ENCODE peak calls at places on chromosomes 16 and 17, in seven cellular contexts. S is IMR-90, J is neuronal stem cell, Y is mesendoderm, B is mesenchymal stem cell, L is trophoblast cell, R is H1. D is an unnamed sample.

GRCh38 chr16:16788004-16788403 is 409.1 kb downstream of the NPIPA7 start:
- DNase-seq in S (no peak), J (no peak), Y (peak), B (no peak), L (no peak), R (no peak), D (no peak)

GRCh38 chr17:38559880-38560230 is 45.9 kb downstream of the SRCIN1 start:
- DNase-seq in S (no peak), J (no peak), Y (no peak), B (no peak), L (no peak), R (no peak), D (no peak)

GRCh38 chr17:81171941-81172340 is 5.9 kb upstream of the AATK start:
- DNase-seq in S (peak), J (no peak), Y (no peak), B (no peak), L (no peak), R (no peak), D (no peak)

GRCh38 chr16:9607512-9608230 is 516.2 kb downstream of the HAPSTR1 start:
- DNase-seq in S (no peak), J (no peak), Y (no peak), B (no peak), L (no peak), R (no peak), D (no peak)

GRCh38 chr16:66853261-66854139 is 9.3 kb downstream of the CA7 start:
- DNase-seq in S (no peak), J (no peak), Y (no peak), B (no peak), L (no peak), R (no peak), D (no peak)

GRCh38 chr16:7394936-7395335 is 62.3 kb downstream of the RBFOX1 start:
- DNase-seq in S (no peak), J (no peak), Y (no peak), B (no peak), L (no peak), R (no peak), D (no peak)

GRCh38 chr17:44203731-44204452 is 4.2 kb upstream of the ATXN7L3 start:
- DNase-seq in S (peak), J (peak), Y (peak), B (peak), L (no peak), R (no peak), D (peak)

GRCh38 chr17:63702223-63702577 is 2.3 kb upstream of the LIMD2 start:
- DNase-seq in S (no peak), J (no peak), Y (no peak), B (no peak), L (no peak), R (no peak), D (no peak)

GRCh38 chr16:68022728-68023537 is at the start of the genes DDX28 and DUS2:
- DNase-seq in S (peak), J (peak), Y (peak), B (peak), L (peak), R (peak), D (peak)

GRCh38 chr16:14003119-14003570 is 68.0 kb upstream of the MRTFB start:
- DNase-seq in S (peak), J (peak), Y (peak), B (peak), L (peak), R (peak), D (peak)

GRCh38 chr17:4573682-4574081 is 10.6 kb upstream of the SMTNL2 start:
- DNase-seq in S (no peak), J (no peak), Y (no peak), B (peak), L (peak), R (no peak), D (no peak)

GRCh38 chr16:76176616-76177015 is 100.6 kb upstream of the CNTNAP4 start:
- DNase-seq in S (no peak), J (no peak), Y (no peak), B (no peak), L (no peak), R (no peak), D (no peak)

GRCh38 chr16:20166531-20167235 is 93.0 kb upstream of the GPR139 start:
- DNase-seq in S (no peak), J (peak), Y (peak), B (no peak), L (peak), R (no peak), D (no peak)

GRCh38 chr16:23905027-23905426 is 69.2 kb downstream of the PRKCB start:
- DNase-seq in S (peak), J (peak), Y (peak), B (peak), L (peak), R (peak), D (peak)

GRCh38 chr16:74725641-74726040 is 25.0 kb upstream of the MLKL start:
- DNase-seq in S (no peak), J (no peak), Y (no peak), B (no peak), L (no peak), R (no peak), D (no peak)

GRCh38 chr16:30092373-30093010 is 768 bp upstream of the TBX6 start:
- DNase-seq in S (peak), J (peak), Y (peak), B (peak), L (peak), R (no peak), D (peak)

GRCh38 chr16:67269766-67270165 is 9.6 kb upstream of the PLEKHG4 start:
- DNase-seq in S (no peak), J (no peak), Y (peak), B (peak), L (peak), R (no peak), D (peak)

GRCh38 chr17:73748521-73748920 is 104.3 kb upstream of the SDK2 start:
- DNase-seq in S (no peak), J (no peak), Y (no peak), B (no peak), L (no peak), R (no peak), D (no peak)

GRCh38 chr17:17971431-17972125 is 622 bp downstream of the TOM1L2 start:
- DNase-seq in S (no peak), J (no peak), Y (peak), B (peak), L (no peak), R (no peak), D (no peak)

GRCh38 chr16:1151424-1152122 is 1.3 kb upstream of the CACNA1H start:
- DNase-seq in S (no peak), J (no peak), Y (no peak), B (no peak), L (no peak), R (no peak), D (no peak)

GRCh38 chr16:28527985-28528384 is 10.8 kb downstream of the NUPR1 start:
- DNase-seq in S (no peak), J (no peak), Y (no peak), B (no peak), L (no peak), R (no peak), D (no peak)

GRCh38 chr16:70689035-70689969 is 3.4 kb upstream of the MTSS2 start:
- DNase-seq in S (no peak), J (no peak), Y (no peak), B (no peak), L (no peak), R (no peak), D (no peak)

GRCh38 chr17:29079887-29080286 is 36.9 kb downstream of the PIPOX start:
- DNase-seq in S (no peak), J (no peak), Y (no peak), B (no peak), L (no peak), R (no peak), D (peak)

GRCh38 chr16:75519175-75519574 is 16.7 kb downstream of the CHST5 start:
- DNase-seq in S (no peak), J (no peak), Y (no peak), B (no peak), L (no peak), R (no peak), D (no peak)

GRCh38 chr16:87963400-87963799 is 12.2 kb downstream of the BANP start:
- DNase-seq in S (peak), J (no peak), Y (no peak), B (peak), L (no peak), R (no peak), D (no peak)

GRCh38 chr17:1989135-1989534 is 36.0 kb downstream of the RTN4RL1 start:
- DNase-seq in S (peak), J (no peak), Y (no peak), B (no peak), L (no peak), R (no peak), D (no peak)

GRCh38 chr17:19386974-19387920 is at the start of gene MFAP4:
- DNase-seq in S (peak), J (no peak), Y (peak), B (peak), L (no peak), R (no peak), D (peak)

GRCh38 chr16:58652741-58653140 is 23.1 kb upstream of the CNOT1 start:
- DNase-seq in S (peak), J (peak), Y (peak), B (peak), L (no peak), R (peak), D (peak)

GRCh38 chr17:46191332-46192210 is 1.7 kb downstream of the KANSL1 start:
- DNase-seq in S (no peak), J (peak), Y (peak), B (peak), L (no peak), R (no peak), D (peak)

GRCh38 chr16:85151079-85151602 is 38.9 kb upstream of the CIBAR2 start:
- DNase-seq in S (no peak), J (no peak), Y (no peak), B (no peak), L (no peak), R (no peak), D (no peak)

GRCh38 chr17:76659928-76660614 is 16.5 kb upstream of the ST6GALNAC1 start:
- DNase-seq in S (no peak), J (no peak), Y (no peak), B (peak), L (peak), R (no peak), D (no peak)

GRCh38 chr17:27539152-27539551 is 82.9 kb downstream of the KSR1 start:
- DNase-seq in S (no peak), J (no peak), Y (no peak), B (no peak), L (no peak), R (no peak), D (no peak)

GRCh38 chr17:29060475-29060874 is 17.5 kb downstream of the PIPOX start:
- DNase-seq in S (no peak), J (no peak), Y (no peak), B (no peak), L (no peak), R (no peak), D (no peak)

GRCh38 chr17:75737133-75737962 is 16.1 kb downstream of the ITGB4 start:
- DNase-seq in S (no peak), J (no peak), Y (no peak), B (no peak), L (no peak), R (no peak), D (no peak)

GRCh38 chr16:88005968-88006367 is 54.7 kb downstream of the BANP start:
- DNase-seq in S (no peak), J (no peak), Y (no peak), B (no peak), L (no peak), R (no peak), D (no peak)

GRCh38 chr16:20766294-20766693 is 2.5 kb downstream of the ACSM3 start:
- DNase-seq in S (no peak), J (no peak), Y (no peak), B (no peak), L (no peak), R (no peak), D (no peak)

GRCh38 chr16:46848768-46849764 is 18.1 kb upstream of the C16orf87 start:
- DNase-seq in S (no peak), J (peak), Y (no peak), B (no peak), L (no peak), R (no peak), D (no peak)

GRCh38 chr17:80031691-80032480 is 3.8 kb downstream of the TBC1D16 start:
- DNase-seq in S (no peak), J (no peak), Y (no peak), B (no peak), L (no peak), R (no peak), D (peak)

GRCh38 chr16:89013692-89014455 is 36.9 kb upstream of the CBFA2T3 start:
- DNase-seq in S (no peak), J (no peak), Y (no peak), B (no peak), L (no peak), R (no peak), D (no peak)

GRCh38 chr17:56845934-56846333 is 12.0 kb downstream of the DGKE start:
- DNase-seq in S (no peak), J (no peak), Y (no peak), B (no peak), L (no peak), R (no peak), D (no peak)

GRCh38 chr17:56838687-56839086 is 4.7 kb downstream of the DGKE start:
- DNase-seq in S (no peak), J (no peak), Y (no peak), B (no peak), L (no peak), R (no peak), D (no peak)

DNA sequence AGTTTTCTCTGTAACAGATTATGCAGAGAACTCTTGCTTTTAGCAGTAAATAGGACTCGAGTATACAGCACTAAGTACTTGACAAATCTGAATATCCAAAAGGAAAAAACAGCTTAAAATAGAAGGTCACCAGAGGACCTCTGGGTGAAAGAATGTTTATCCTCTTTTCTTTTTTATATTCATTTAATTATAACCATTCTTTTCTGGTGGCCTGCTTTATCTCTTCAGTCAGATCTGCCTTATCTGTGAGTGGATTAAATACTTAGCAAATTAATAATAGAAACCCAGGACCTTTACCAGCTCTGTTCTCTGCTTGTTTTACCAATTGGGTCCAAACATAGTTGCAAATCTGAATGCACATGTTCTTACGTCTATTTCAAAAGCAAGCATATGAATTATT is 8.6 kb downstream of the DGKE start:
- DNase-seq in S (no peak), J (no peak), Y (no peak), B (no peak), L (no peak), R (no peak), D (no peak)
- H2AK5ac ChIP-seq in S (no peak), J (no peak), Y (no peak), B (no peak), L (no peak), R (no peak), D (no peak)

DNA sequence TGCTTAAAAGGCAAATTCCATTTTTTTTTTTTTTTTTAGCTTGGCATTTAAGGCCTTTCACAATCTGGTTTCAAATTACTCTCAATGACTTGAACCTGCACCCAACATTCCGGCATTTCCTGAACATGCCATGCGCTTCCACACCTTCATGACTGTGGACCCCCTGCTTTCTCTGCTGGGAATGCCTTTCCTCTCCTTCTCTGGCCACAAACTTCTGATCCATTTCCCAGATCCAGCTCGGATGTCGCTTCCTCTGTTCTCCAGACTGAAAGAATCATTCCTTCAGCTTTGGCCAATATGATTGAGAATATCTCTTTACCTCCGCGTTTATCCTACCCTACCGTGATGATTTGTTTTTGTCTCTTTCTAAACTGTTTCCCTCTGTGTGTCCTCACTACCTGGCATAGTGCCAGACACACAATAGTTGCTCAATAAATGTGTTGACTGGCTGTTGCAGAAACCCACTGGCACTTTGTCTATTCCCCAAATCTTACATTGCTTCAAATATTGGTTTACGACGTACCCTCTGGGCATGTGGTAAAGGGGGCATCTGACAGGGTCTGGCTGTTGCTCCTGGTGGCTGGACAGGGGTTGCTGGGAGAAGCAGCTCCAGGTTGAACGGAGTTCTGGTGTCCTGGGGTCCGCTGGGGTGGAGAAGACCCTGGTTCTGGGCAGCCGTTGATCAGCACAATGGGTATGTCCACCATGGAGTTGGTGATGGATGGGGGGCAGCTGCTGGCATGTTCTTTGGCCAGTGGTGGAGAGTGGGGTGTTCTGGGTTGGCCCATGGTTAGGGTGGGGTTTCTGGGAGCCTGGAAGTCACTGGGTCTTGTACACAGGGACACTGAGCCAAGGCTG is 14.7 kb downstream of the TNS4 start:
- DNase-seq in S (peak), J (no peak), Y (no peak), B (peak), L (peak), R (no peak), D (no peak)
- H3K4me2 ChIP-seq in S (peak), J (no peak), Y (no peak), B (no peak), L (no peak), R (no peak), D (no peak)

DNA sequence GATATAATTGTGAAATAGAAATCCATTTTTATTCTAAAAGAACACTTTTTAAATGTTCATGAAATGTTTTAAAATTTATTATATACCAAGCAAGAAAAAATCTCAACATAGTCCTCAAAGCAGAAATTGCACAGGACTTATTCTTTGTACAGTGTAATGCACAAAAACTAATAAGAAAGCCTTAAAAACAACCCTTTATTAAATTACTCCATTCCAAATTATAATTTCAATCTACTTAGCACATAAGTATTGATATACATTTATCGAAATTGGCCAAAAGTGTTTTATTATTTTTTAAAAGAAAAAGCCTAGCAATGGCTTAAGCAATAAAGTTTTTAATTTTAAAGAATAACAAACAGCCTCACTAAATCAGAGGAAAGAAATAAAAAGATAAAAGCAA is 19.1 kb downstream of the NLRC5 start:
- DNase-seq in S (no peak), J (no peak), Y (no peak), B (no peak), L (no peak), R (no peak), D (no peak)
- H2AK5ac ChIP-seq in S (no peak), J (no peak), Y (no peak), B (no peak), L (no peak), R (no peak), D (no peak)

DNA sequence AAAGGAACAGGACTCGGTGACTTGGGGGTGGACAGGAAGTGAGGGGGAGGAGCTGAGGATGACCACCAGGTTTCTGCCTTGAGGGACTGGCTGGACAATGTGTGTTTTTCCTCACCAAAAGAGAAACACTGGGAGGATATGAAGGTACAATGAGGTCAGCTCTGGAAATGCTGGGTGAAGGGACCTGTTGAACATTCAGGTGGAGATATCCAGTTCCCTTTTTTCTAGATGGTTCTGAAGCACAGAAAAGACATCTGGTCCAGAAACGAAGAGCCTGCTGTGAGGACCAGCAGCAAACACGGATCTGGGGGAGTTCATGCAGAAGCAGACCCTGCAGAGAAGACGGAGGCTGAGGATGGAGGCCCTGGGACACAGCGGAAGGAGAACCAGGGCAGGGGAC is 17.5 kb downstream of the ARHGAP17 start:
- DNase-seq in S (no peak), J (no peak), Y (no peak), B (no peak), L (no peak), R (no peak), D (no peak)
- H3K4me2 ChIP-seq in S (no peak), J (no peak), Y (no peak), B (no peak), L (no peak), R (no peak), D (no peak)

D was measured in H9.